ENCODE peak calls at places on chromosomes 12 and 14, in eight cellular contexts. T is BE2C; B is CD8-positive, alpha-beta T cell; V is endodermal cell; Q is uterus; K is mammary epithelial cell; Z is transverse colon; N is colonic mucosa. P is an unnamed sample. For H3K27me3, the result is how much of the 10 kb centered on the place peaks cover.

GRCh38 chr14:35332517-35333346 is 40.5 kb downstream of the PSMA6 start:
- DNase-seq in T (no peak), B (peak), V (peak), Q (no peak), K (peak), Z (peak), N (peak), P (peak)

GRCh38 chr14:50083467-50084337 is 32.7 kb downstream of the VCPKMT start:
- DNase-seq in T (no peak), B (no peak), V (no peak), Q (no peak), K (peak), Z (no peak), N (peak), P (no peak)

GRCh38 chr12:26239127-26239500 is 43.7 kb downstream of the SSPN start:
- DNase-seq in T (no peak), B (no peak), V (no peak), Q (no peak), K (no peak), Z (no peak), N (no peak), P (no peak)

GRCh38 chr14:52069617-52070431 is 965 bp upstream of the NID2 start:
- DNase-seq in T (no peak), B (no peak), V (no peak), Q (peak), K (no peak), Z (peak), N (peak), P (no peak)

GRCh38 chr14:102050625-102051024 is 36.2 kb downstream of the HSP90AA1 start:
- DNase-seq in T (no peak), B (no peak), V (no peak), Q (no peak), K (no peak), Z (no peak), N (no peak), P (no peak)

GRCh38 chr12:122021822-122022392 is at the start of gene BCL7A:
- DNase-seq in T (peak), B (peak), V (peak), Q (peak), K (peak), Z (peak), N (peak), P (peak)

GRCh38 chr12:2641761-2642160 is 153.0 kb upstream of the FKBP4 start:
- DNase-seq in T (no peak), B (no peak), V (peak), Q (peak), K (no peak), Z (peak), N (no peak), P (no peak)

GRCh38 chr14:100677925-100678765 is 48.5 kb upstream of the DLK1 start:
- DNase-seq in T (peak), B (no peak), V (peak), Q (peak), K (no peak), Z (peak), N (peak), P (no peak)

GRCh38 chr12:22648668-22649067 is 23.7 kb downstream of the ETNK1 start:
- DNase-seq in T (no peak), B (no peak), V (no peak), Q (no peak), K (no peak), Z (no peak), N (no peak), P (no peak)

GRCh38 chr12:76530531-76530930 is 29.0 kb downstream of the OSBPL8 start:
- DNase-seq in T (no peak), B (no peak), V (no peak), Q (no peak), K (no peak), Z (no peak), N (no peak), P (no peak)

GRCh38 chr12:123049398-123050250 is 69.1 kb downstream of the ARL6IP4 start:
- DNase-seq in T (no peak), B (no peak), V (no peak), Q (no peak), K (no peak), Z (no peak), N (no peak), P (no peak)

GRCh38 chr14:95516554-95517209 is at the start of gene SYNE3:
- DNase-seq in T (peak), B (peak), V (peak), Q (no peak), K (no peak), Z (peak), N (peak), P (no peak)

GRCh38 chr12:78359530-78359929 is 505.0 kb upstream of the SYT1 start:
- DNase-seq in T (no peak), B (no peak), V (no peak), Q (peak), K (no peak), Z (peak), N (no peak), P (no peak)

GRCh38 chr12:3041558-3042164 is 35.5 kb upstream of the TSPAN9 start:
- DNase-seq in T (peak), B (peak), V (peak), Q (peak), K (peak), Z (peak), N (peak), P (peak)

GRCh38 chr12:47079894-47080724 is at the start of gene AMIGO2:
- DNase-seq in T (no peak), B (no peak), V (peak), Q (peak), K (peak), Z (peak), N (peak), P (peak)

GRCh38 chr14:61103541-61104339 is 122.7 kb downstream of the SLC38A6 start:
- DNase-seq in T (no peak), B (no peak), V (peak), Q (peak), K (peak), Z (peak), N (no peak), P (peak)

GRCh38 chr14:60085693-60086092 is 6.0 kb upstream of the PCNX4 start:
- DNase-seq in T (no peak), B (no peak), V (no peak), Q (no peak), K (no peak), Z (no peak), N (no peak), P (no peak)
- TF ChIP-seq CTCF in T (no peak), B (no peak), V (no peak), Q (no peak), K (no peak), Z (no peak), N (no peak), P (no peak)

GRCh38 chr14:93742761-93743160 is 45.5 kb downstream of the PRIMA1 start:
- DNase-seq in T (no peak), B (no peak), V (no peak), Q (peak), K (no peak), Z (no peak), N (no peak), P (no peak)
- H3K27me3 ChIP-seq in T (under half), B (under half), V (under half), Q (under half), K (under half), Z (under half), N (under half), P (under half)

DNA sequence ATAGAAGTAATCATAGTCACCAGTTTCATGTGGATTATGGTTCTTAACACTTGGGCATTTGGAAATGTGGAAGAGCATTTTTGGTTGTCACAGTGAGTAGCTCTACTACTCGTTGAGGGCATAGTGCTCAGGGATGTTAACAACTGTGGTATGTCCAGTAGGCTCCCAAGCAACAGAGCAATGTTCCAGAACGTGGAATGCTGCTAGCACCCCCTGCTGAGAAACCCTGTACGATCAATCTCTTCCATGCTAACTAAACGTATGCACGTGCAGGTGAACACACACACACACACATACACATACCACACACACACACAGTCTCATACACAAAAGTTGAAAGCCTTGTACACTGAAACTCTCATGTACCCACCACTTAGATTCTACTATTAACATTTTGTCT is 16.6 kb upstream of the GNPTAB start:
- DNase-seq in T (no peak), B (no peak), V (no peak), Q (no peak), K (no peak), Z (no peak), N (no peak), P (no peak)
- H3K4me3 ChIP-seq in T (no peak), B (no peak), V (no peak), Q (no peak), K (no peak), Z (no peak), N (no peak), P (no peak)

GRCh38 chr12:51872689-51872981 is 15.3 kb upstream of the ANKRD33 start:
- DNase-seq in T (no peak), B (no peak), V (no peak), Q (no peak), K (no peak), Z (no peak), N (no peak), P (no peak)
- TF ChIP-seq CTCF in T (no peak), B (no peak), V (no peak), Q (no peak), K (no peak), Z (no peak), N (no peak), P (no peak)

GRCh38 chr14:99183311-99183710 is 88.7 kb downstream of the BCL11B start:
- DNase-seq in T (no peak), B (no peak), V (no peak), Q (no peak), K (no peak), Z (no peak), N (no peak), P (no peak)
- H3K27me3 ChIP-seq in T (under half), B (under half), V (under half), Q (under half), K (under half), Z (under half), N (under half), P (under half)

DNA sequence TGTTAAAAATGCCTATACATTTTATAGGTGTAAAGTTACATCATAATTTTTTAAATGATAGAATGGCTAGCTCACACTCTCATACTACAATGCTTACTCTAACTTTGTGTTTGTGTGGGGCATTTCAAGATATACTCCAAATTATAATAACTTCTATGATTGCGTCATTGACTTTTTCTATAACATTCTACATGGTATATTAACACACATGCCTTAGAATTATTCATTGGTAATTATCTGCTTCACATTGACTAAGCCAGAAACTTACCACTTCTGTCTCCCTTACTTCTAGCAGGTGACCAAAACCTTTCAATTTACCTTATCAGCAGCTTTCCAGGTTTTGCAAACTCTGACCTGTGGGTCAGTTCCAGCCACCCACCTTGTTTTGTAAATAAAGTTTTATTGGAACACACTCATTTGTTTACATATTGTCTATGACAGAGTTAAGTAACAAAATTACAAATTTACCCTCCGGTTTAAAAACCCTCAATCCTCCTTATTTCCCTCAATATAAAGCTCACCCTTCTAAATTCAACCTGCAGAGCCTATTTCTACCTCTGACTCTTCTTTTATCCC is 12.7 kb upstream of the FLRT2 start:
- DNase-seq in T (no peak), B (no peak), V (no peak), Q (no peak), K (no peak), Z (no peak), N (no peak), P (no peak)
- H3K4me3 ChIP-seq in T (no peak), B (no peak), V (no peak), Q (no peak), K (no peak), Z (no peak), N (no peak), P (no peak)

P was measured in bronchial epithelial cell.